ENCODE peak calls at places on chromosome 9, in six cellular contexts. B is astrocyte; V is aorta; D is bronchial epithelial cell; J is stimulated activated naive B cell treated with anti-CD40 and anti-IgM and Interleukin-4, amounts not matched to agents 10 μg/mL and 1 μg/mL and 100 μg/mL, for 72 hours; K is NCI-H345. G is an unnamed sample.

GRCh38 chr9:132545578-132545977 is 36.8 kb upstream of the BARHL1 start:
- DNase-seq in K (no peak), D (no peak), J (no peak), V (peak), B (no peak), G (peak)

GRCh38 chr9:122355336-122355875 is 15.4 kb upstream of the PTGS1 start:
- DNase-seq in K (no peak), D (no peak), J (no peak), V (no peak), B (no peak), G (peak)

GRCh38 chr9:5326893-5327548 is 12.7 kb downstream of the RLN1 start:
- DNase-seq in V (no peak), K (peak), D (peak), B (no peak), J (no peak), G (no peak)

GRCh38 chr9:123487944-123488343 is 131.9 kb downstream of the CRB2 start:
- DNase-seq in J (no peak), B (no peak), K (peak), V (no peak), D (no peak), G (no peak)

GRCh38 chr9:127567119-127567897 is 44.8 kb upstream of the STXBP1 start:
- DNase-seq in K (no peak), J (no peak), D (no peak), B (no peak), V (peak), G (no peak)

GRCh38 chr9:1708215-1708614 is 306.9 kb upstream of the SMARCA2 start:
- DNase-seq in J (no peak), K (no peak), D (peak), B (no peak), V (no peak), G (no peak)

GRCh38 chr9:125593581-125593980 is 113.4 kb downstream of the MAPKAP1 start:
- DNase-seq in V (no peak), B (no peak), K (no peak), D (peak), J (no peak), G (no peak)

GRCh38 chr9:136728548-136729123 is 14.1 kb downstream of the LCN10 start:
- DNase-seq in B (no peak), V (peak), J (no peak), D (no peak), K (no peak), G (no peak)

GRCh38 chr9:89426389-89426961 is 71.4 kb downstream of the SEMA4D start:
- DNase-seq in D (no peak), K (no peak), J (peak), B (no peak), V (no peak), G (peak)

GRCh38 chr9:18976368-18977238 is 56.4 kb downstream of the SAXO1 start:
- DNase-seq in K (no peak), D (peak), V (no peak), J (no peak), B (peak), G (no peak)

GRCh38 chr9:137244486-137245449 is 3.7 kb downstream of the TUBB4B start:
- DNase-seq in V (no peak), D (peak), J (no peak), B (no peak), K (peak), G (no peak)

GRCh38 chr9:20363233-20363632 is 259.1 kb downstream of the MLLT3 start:
- DNase-seq in B (no peak), D (no peak), J (no peak), V (no peak), K (no peak), G (no peak)

GRCh38 chr9:37486616-37487544 is 1.1 kb downstream of the POLR1E start:
- DNase-seq in D (peak), J (no peak), V (no peak), K (no peak), B (peak), G (no peak)

GRCh38 chr9:110830495-110830894 is 161.9 kb downstream of the MUSK start:
- DNase-seq in V (no peak), K (no peak), J (no peak), B (no peak), D (no peak), G (no peak)

GRCh38 chr9:135951889-135952663 is 9.1 kb downstream of the UBAC1 start:
- DNase-seq in V (no peak), B (peak), D (peak), J (no peak), K (peak), G (peak)

GRCh38 chr9:107488400-107489143 is 997 bp downstream of the KLF4 start:
- DNase-seq in D (peak), V (peak), K (peak), B (peak), J (peak), G (peak)

GRCh38 chr9:124913378-124913777 is 27.5 kb downstream of the GOLGA1 start:
- DNase-seq in D (no peak), J (no peak), V (no peak), K (no peak), B (no peak), G (no peak)

GRCh38 chr9:93959739-93960154 is 4.6 kb upstream of the BARX1 start:
- DNase-seq in B (no peak), J (no peak), D (no peak), V (no peak), K (no peak), G (no peak)

GRCh38 chr9:75200892-75201470 is 112.7 kb downstream of the OSTF1 start:
- DNase-seq in D (peak), J (no peak), K (peak), B (peak), V (no peak), G (no peak)

GRCh38 chr9:121454972-121455371 is 44.7 kb downstream of the GGTA1 start:
- DNase-seq in K (no peak), B (no peak), D (no peak), J (no peak), V (no peak), G (no peak)

GRCh38 chr9:98087420-98088354 is 31.2 kb downstream of the NANS start:
- DNase-seq in K (no peak), B (peak), V (peak), J (peak), D (peak), G (no peak)

GRCh38 chr9:34454571-34455065 is 3.8 kb downstream of the FAM219A start:
- DNase-seq in V (no peak), D (peak), J (no peak), B (peak), K (no peak), G (no peak)

GRCh38 chr9:101428909-101429308 is 6.7 kb downstream of the ALDOB start:
- DNase-seq in V (no peak), J (no peak), K (no peak), B (no peak), D (no peak), G (no peak)

GRCh38 chr9:84294551-84294950 is 46.0 kb downstream of the SLC28A3 start:
- DNase-seq in V (no peak), B (no peak), J (no peak), K (no peak), D (no peak), G (no peak)

GRCh38 chr9:37350486-37351190 is 71.9 kb upstream of the GRHPR start:
- DNase-seq in B (peak), K (no peak), D (peak), V (no peak), J (no peak), G (no peak)

GRCh38 chr9:37026936-37027581 is 7.0 kb downstream of the PAX5 start:
- DNase-seq in J (no peak), V (no peak), B (no peak), K (peak), D (no peak), G (no peak)

GRCh38 chr9:73038613-73039012 is 85.8 kb upstream of the ALDH1A1 start:
- DNase-seq in K (no peak), J (no peak), B (peak), D (no peak), V (peak), G (no peak)

GRCh38 chr9:102273952-102274351 is 535.5 kb upstream of the GRIN3A start:
- DNase-seq in D (peak), K (no peak), V (no peak), B (no peak), J (no peak), G (no peak)

GRCh38 chr9:133945314-133945975 is 46.7 kb downstream of the VAV2 start:
- DNase-seq in D (no peak), B (no peak), J (peak), K (no peak), V (peak), G (peak)

G was measured in chondrocyte.